ENCODE peak calls at places on chromosomes 2 and 18, in four cellular contexts. One of them, this sample, is unnamed.

GRCh38 chr2:85905187-85905666 is 16.4 kb upstream of the ST3GAL5 start:
- DNase-seq in stimulated activated CD8-positive, alpha-beta memory T cell treated with anti-CD3 and anti-CD28 coated beads, Interleukin-2, amount 100 ng/mL, for 48 hours: no peak
- DNase-seq in activated T-cell treated with anti-CD3 and anti-CD28 coated beads, Interleukin-2, amount 50 U/mL, for 72 hours: no peak
- DNase-seq in RWPE1: no peak
- DNase-seq in this sample: no peak

GRCh38 chr2:207119048-207119447 is 46.7 kb downstream of the KLF7 start:
- DNase-seq in stimulated activated CD8-positive, alpha-beta memory T cell treated with anti-CD3 and anti-CD28 coated beads, Interleukin-2, amount 100 ng/mL, for 48 hours: no peak
- DNase-seq in activated T-cell treated with anti-CD3 and anti-CD28 coated beads, Interleukin-2, amount 50 U/mL, for 72 hours: no peak
- DNase-seq in RWPE1: no peak
- DNase-seq in this sample: no peak

GRCh38 chr2:108612514-108613183 is 78.4 kb downstream of the LIMS1 start:
- DNase-seq in stimulated activated CD8-positive, alpha-beta memory T cell treated with anti-CD3 and anti-CD28 coated beads, Interleukin-2, amount 100 ng/mL, for 48 hours: peak; percentile 43
- DNase-seq in activated T-cell treated with anti-CD3 and anti-CD28 coated beads, Interleukin-2, amount 50 U/mL, for 72 hours: peak; percentile 81
- DNase-seq in RWPE1: no peak
- DNase-seq in this sample: peak; percentile 52

GRCh38 chr2:56127773-56128170 is 56.0 kb upstream of the CCDC85A start:
- DNase-seq in stimulated activated CD8-positive, alpha-beta memory T cell treated with anti-CD3 and anti-CD28 coated beads, Interleukin-2, amount 100 ng/mL, for 48 hours: no peak
- DNase-seq in activated T-cell treated with anti-CD3 and anti-CD28 coated beads, Interleukin-2, amount 50 U/mL, for 72 hours: no peak
- DNase-seq in RWPE1: no peak
- DNase-seq in this sample: no peak

GRCh38 chr18:48333563-48333962 is 75.6 kb downstream of the ZBTB7C start:
- DNase-seq in stimulated activated CD8-positive, alpha-beta memory T cell treated with anti-CD3 and anti-CD28 coated beads, Interleukin-2, amount 100 ng/mL, for 48 hours: no peak
- DNase-seq in activated T-cell treated with anti-CD3 and anti-CD28 coated beads, Interleukin-2, amount 50 U/mL, for 72 hours: no peak
- DNase-seq in RWPE1: no peak
- DNase-seq in this sample: no peak

GRCh38 chr2:197360744-197361156 is 50.2 kb upstream of the ANKRD44 start:
- DNase-seq in stimulated activated CD8-positive, alpha-beta memory T cell treated with anti-CD3 and anti-CD28 coated beads, Interleukin-2, amount 100 ng/mL, for 48 hours: no peak
- DNase-seq in activated T-cell treated with anti-CD3 and anti-CD28 coated beads, Interleukin-2, amount 50 U/mL, for 72 hours: no peak
- DNase-seq in RWPE1: no peak
- DNase-seq in this sample: no peak

GRCh38 chr2:240255165-240255491 is 114.7 kb upstream of the OTOS start:
- DNase-seq in stimulated activated CD8-positive, alpha-beta memory T cell treated with anti-CD3 and anti-CD28 coated beads, Interleukin-2, amount 100 ng/mL, for 48 hours: no peak
- DNase-seq in activated T-cell treated with anti-CD3 and anti-CD28 coated beads, Interleukin-2, amount 50 U/mL, for 72 hours: no peak
- DNase-seq in RWPE1: no peak
- DNase-seq in this sample: peak; percentile 6

GRCh38 chr2:240146141-240146561 is 5.7 kb upstream of the OTOS start:
- DNase-seq in stimulated activated CD8-positive, alpha-beta memory T cell treated with anti-CD3 and anti-CD28 coated beads, Interleukin-2, amount 100 ng/mL, for 48 hours: no peak
- DNase-seq in activated T-cell treated with anti-CD3 and anti-CD28 coated beads, Interleukin-2, amount 50 U/mL, for 72 hours: no peak
- DNase-seq in RWPE1: no peak
- DNase-seq in this sample: no peak

GRCh38 chr2:161166538-161167409 is 6.5 kb downstream of the TANK start:
- DNase-seq in stimulated activated CD8-positive, alpha-beta memory T cell treated with anti-CD3 and anti-CD28 coated beads, Interleukin-2, amount 100 ng/mL, for 48 hours: peak; percentile 30
- DNase-seq in activated T-cell treated with anti-CD3 and anti-CD28 coated beads, Interleukin-2, amount 50 U/mL, for 72 hours: peak; percentile 81
- DNase-seq in RWPE1: peak; percentile 3
- DNase-seq in this sample: peak; percentile 62

GRCh38 chr2:8408560-8409460 is 273.0 kb upstream of the ID2 start:
- DNase-seq in stimulated activated CD8-positive, alpha-beta memory T cell treated with anti-CD3 and anti-CD28 coated beads, Interleukin-2, amount 100 ng/mL, for 48 hours: peak; percentile 62
- DNase-seq in activated T-cell treated with anti-CD3 and anti-CD28 coated beads, Interleukin-2, amount 50 U/mL, for 72 hours: peak; percentile 78
- DNase-seq in RWPE1: no peak
- DNase-seq in this sample: peak; percentile 43

GRCh38 chr2:220373878-220374277 is 746.4 kb downstream of the SLC4A3 start:
- DNase-seq in stimulated activated CD8-positive, alpha-beta memory T cell treated with anti-CD3 and anti-CD28 coated beads, Interleukin-2, amount 100 ng/mL, for 48 hours: no peak
- DNase-seq in activated T-cell treated with anti-CD3 and anti-CD28 coated beads, Interleukin-2, amount 50 U/mL, for 72 hours: no peak
- DNase-seq in RWPE1: no peak
- DNase-seq in this sample: no peak

GRCh38 chr2:239790721-239791120 is 234.4 kb downstream of the NDUFA10 start:
- DNase-seq in stimulated activated CD8-positive, alpha-beta memory T cell treated with anti-CD3 and anti-CD28 coated beads, Interleukin-2, amount 100 ng/mL, for 48 hours: no peak
- DNase-seq in activated T-cell treated with anti-CD3 and anti-CD28 coated beads, Interleukin-2, amount 50 U/mL, for 72 hours: no peak
- DNase-seq in RWPE1: no peak
- DNase-seq in this sample: no peak

GRCh38 chr2:226791056-226791486 is 8.5 kb downstream of the IRS1 start:
- DNase-seq in stimulated activated CD8-positive, alpha-beta memory T cell treated with anti-CD3 and anti-CD28 coated beads, Interleukin-2, amount 100 ng/mL, for 48 hours: no peak
- DNase-seq in activated T-cell treated with anti-CD3 and anti-CD28 coated beads, Interleukin-2, amount 50 U/mL, for 72 hours: no peak
- DNase-seq in RWPE1: peak; percentile 28
- DNase-seq in this sample: peak; percentile 81

GRCh38 chr18:71239111-71239624 is 950.3 kb downstream of the SOCS6 start:
- DNase-seq in stimulated activated CD8-positive, alpha-beta memory T cell treated with anti-CD3 and anti-CD28 coated beads, Interleukin-2, amount 100 ng/mL, for 48 hours: no peak
- DNase-seq in activated T-cell treated with anti-CD3 and anti-CD28 coated beads, Interleukin-2, amount 50 U/mL, for 72 hours: no peak
- DNase-seq in RWPE1: no peak
- DNase-seq in this sample: no peak

GRCh38 chr18:75456277-75456676 is 28.8 kb upstream of the SMIM21 start:
- DNase-seq in stimulated activated CD8-positive, alpha-beta memory T cell treated with anti-CD3 and anti-CD28 coated beads, Interleukin-2, amount 100 ng/mL, for 48 hours: no peak
- DNase-seq in activated T-cell treated with anti-CD3 and anti-CD28 coated beads, Interleukin-2, amount 50 U/mL, for 72 hours: no peak
- DNase-seq in RWPE1: no peak
- DNase-seq in this sample: no peak

GRCh38 chr2:23745726-23746105 is 181.2 kb downstream of the ATAD2B start:
- DNase-seq in stimulated activated CD8-positive, alpha-beta memory T cell treated with anti-CD3 and anti-CD28 coated beads, Interleukin-2, amount 100 ng/mL, for 48 hours: no peak
- DNase-seq in activated T-cell treated with anti-CD3 and anti-CD28 coated beads, Interleukin-2, amount 50 U/mL, for 72 hours: no peak
- DNase-seq in RWPE1: no peak
- DNase-seq in this sample: no peak

GRCh38 chr2:207504513-207505171 is 25.1 kb upstream of the CREB1 start:
- DNase-seq in stimulated activated CD8-positive, alpha-beta memory T cell treated with anti-CD3 and anti-CD28 coated beads, Interleukin-2, amount 100 ng/mL, for 48 hours: no peak
- DNase-seq in activated T-cell treated with anti-CD3 and anti-CD28 coated beads, Interleukin-2, amount 50 U/mL, for 72 hours: no peak
- DNase-seq in RWPE1: no peak
- DNase-seq in this sample: no peak

GRCh38 chr18:9653390-9653789 is 39.0 kb upstream of the PPP4R1 start:
- DNase-seq in stimulated activated CD8-positive, alpha-beta memory T cell treated with anti-CD3 and anti-CD28 coated beads, Interleukin-2, amount 100 ng/mL, for 48 hours: no peak
- DNase-seq in activated T-cell treated with anti-CD3 and anti-CD28 coated beads, Interleukin-2, amount 50 U/mL, for 72 hours: no peak
- DNase-seq in RWPE1: no peak
- DNase-seq in this sample: no peak

GRCh38 chr2:236190674-236191073 is 22.5 kb upstream of the GBX2 start:
- DNase-seq in stimulated activated CD8-positive, alpha-beta memory T cell treated with anti-CD3 and anti-CD28 coated beads, Interleukin-2, amount 100 ng/mL, for 48 hours: no peak
- DNase-seq in activated T-cell treated with anti-CD3 and anti-CD28 coated beads, Interleukin-2, amount 50 U/mL, for 72 hours: no peak
- DNase-seq in RWPE1: no peak
- DNase-seq in this sample: no peak

GRCh38 chr2:176614049-176614448 is 344.8 kb downstream of the MTX2 start:
- DNase-seq in stimulated activated CD8-positive, alpha-beta memory T cell treated with anti-CD3 and anti-CD28 coated beads, Interleukin-2, amount 100 ng/mL, for 48 hours: no peak
- DNase-seq in activated T-cell treated with anti-CD3 and anti-CD28 coated beads, Interleukin-2, amount 50 U/mL, for 72 hours: no peak
- DNase-seq in RWPE1: no peak
- DNase-seq in this sample: no peak

GRCh38 chr2:21772624-21773023 is 648.9 kb downstream of the TDRD15 start:
- DNase-seq in stimulated activated CD8-positive, alpha-beta memory T cell treated with anti-CD3 and anti-CD28 coated beads, Interleukin-2, amount 100 ng/mL, for 48 hours: no peak
- DNase-seq in activated T-cell treated with anti-CD3 and anti-CD28 coated beads, Interleukin-2, amount 50 U/mL, for 72 hours: no peak
- DNase-seq in RWPE1: no peak
- DNase-seq in this sample: no peak

GRCh38 chr2:25274868-25275574 is 66.7 kb downstream of the DNMT3A start:
- DNase-seq in stimulated activated CD8-positive, alpha-beta memory T cell treated with anti-CD3 and anti-CD28 coated beads, Interleukin-2, amount 100 ng/mL, for 48 hours: peak; percentile 40
- DNase-seq in activated T-cell treated with anti-CD3 and anti-CD28 coated beads, Interleukin-2, amount 50 U/mL, for 72 hours: peak; percentile 65
- DNase-seq in RWPE1: no peak
- DNase-seq in this sample: peak; percentile 68

GRCh38 chr18:50973367-50974126 is 5.7 kb downstream of the ELAC1 start:
- DNase-seq in stimulated activated CD8-positive, alpha-beta memory T cell treated with anti-CD3 and anti-CD28 coated beads, Interleukin-2, amount 100 ng/mL, for 48 hours: no peak
- DNase-seq in activated T-cell treated with anti-CD3 and anti-CD28 coated beads, Interleukin-2, amount 50 U/mL, for 72 hours: peak; percentile 32
- DNase-seq in RWPE1: peak; percentile 49
- DNase-seq in this sample: no peak

GRCh38 chr18:23609390-23610008 is 23.2 kb upstream of the NPC1 start:
- DNase-seq in stimulated activated CD8-positive, alpha-beta memory T cell treated with anti-CD3 and anti-CD28 coated beads, Interleukin-2, amount 100 ng/mL, for 48 hours: no peak
- DNase-seq in activated T-cell treated with anti-CD3 and anti-CD28 coated beads, Interleukin-2, amount 50 U/mL, for 72 hours: no peak
- DNase-seq in RWPE1: no peak
- DNase-seq in this sample: no peak

GRCh38 chr2:206084870-206085741 is 868 bp downstream of the INO80D start:
- DNase-seq in stimulated activated CD8-positive, alpha-beta memory T cell treated with anti-CD3 and anti-CD28 coated beads, Interleukin-2, amount 100 ng/mL, for 48 hours: peak; percentile 16
- DNase-seq in activated T-cell treated with anti-CD3 and anti-CD28 coated beads, Interleukin-2, amount 50 U/mL, for 72 hours: peak; percentile 58
- DNase-seq in RWPE1: no peak
- DNase-seq in this sample: peak; percentile 52

GRCh38 chr18:50331691-50332090 is 43.2 kb upstream of the SKA1 start:
- DNase-seq in stimulated activated CD8-positive, alpha-beta memory T cell treated with anti-CD3 and anti-CD28 coated beads, Interleukin-2, amount 100 ng/mL, for 48 hours: no peak
- DNase-seq in activated T-cell treated with anti-CD3 and anti-CD28 coated beads, Interleukin-2, amount 50 U/mL, for 72 hours: no peak
- DNase-seq in RWPE1: no peak
- DNase-seq in this sample: no peak

GRCh38 chr2:33321236-33321731 is 155.2 kb upstream of the RASGRP3 start:
- DNase-seq in stimulated activated CD8-positive, alpha-beta memory T cell treated with anti-CD3 and anti-CD28 coated beads, Interleukin-2, amount 100 ng/mL, for 48 hours: peak; percentile 14
- DNase-seq in activated T-cell treated with anti-CD3 and anti-CD28 coated beads, Interleukin-2, amount 50 U/mL, for 72 hours: peak; percentile 48
- DNase-seq in RWPE1: no peak
- DNase-seq in this sample: peak; percentile 37

GRCh38 chr2:163604941-163605555 is 130.8 kb downstream of the FIGN start:
- DNase-seq in stimulated activated CD8-positive, alpha-beta memory T cell treated with anti-CD3 and anti-CD28 coated beads, Interleukin-2, amount 100 ng/mL, for 48 hours: no peak
- DNase-seq in activated T-cell treated with anti-CD3 and anti-CD28 coated beads, Interleukin-2, amount 50 U/mL, for 72 hours: no peak
- DNase-seq in RWPE1: peak; percentile 16
- DNase-seq in this sample: no peak

GRCh38 chr18:35919179-35919578 is 53.3 kb upstream of the RMP24 start:
- DNase-seq in stimulated activated CD8-positive, alpha-beta memory T cell treated with anti-CD3 and anti-CD28 coated beads, Interleukin-2, amount 100 ng/mL, for 48 hours: no peak
- DNase-seq in activated T-cell treated with anti-CD3 and anti-CD28 coated beads, Interleukin-2, amount 50 U/mL, for 72 hours: no peak
- DNase-seq in RWPE1: no peak
- DNase-seq in this sample: no peak

GRCh38 chr2:172844021-172844420 is 108.4 kb downstream of the RAPGEF4 start:
- DNase-seq in stimulated activated CD8-positive, alpha-beta memory T cell treated with anti-CD3 and anti-CD28 coated beads, Interleukin-2, amount 100 ng/mL, for 48 hours: no peak
- DNase-seq in activated T-cell treated with anti-CD3 and anti-CD28 coated beads, Interleukin-2, amount 50 U/mL, for 72 hours: no peak
- DNase-seq in RWPE1: no peak
- DNase-seq in this sample: no peak

GRCh38 chr2:226463154-226463553 is 336.5 kb downstream of the IRS1 start:
- DNase-seq in stimulated activated CD8-positive, alpha-beta memory T cell treated with anti-CD3 and anti-CD28 coated beads, Interleukin-2, amount 100 ng/mL, for 48 hours: no peak
- DNase-seq in activated T-cell treated with anti-CD3 and anti-CD28 coated beads, Interleukin-2, amount 50 U/mL, for 72 hours: no peak
- DNase-seq in RWPE1: no peak
- DNase-seq in this sample: no peak

GRCh38 chr2:120177011-120177621 is 46.1 kb downstream of the TMEM185B start:
- DNase-seq in stimulated activated CD8-positive, alpha-beta memory T cell treated with anti-CD3 and anti-CD28 coated beads, Interleukin-2, amount 100 ng/mL, for 48 hours: peak; percentile 67
- DNase-seq in activated T-cell treated with anti-CD3 and anti-CD28 coated beads, Interleukin-2, amount 50 U/mL, for 72 hours: peak; percentile 83
- DNase-seq in RWPE1: peak; percentile 77
- DNase-seq in this sample: peak; percentile 90

GRCh38 chr2:190618030-190618429 is 30.9 kb upstream of the NAB1 start:
- DNase-seq in stimulated activated CD8-positive, alpha-beta memory T cell treated with anti-CD3 and anti-CD28 coated beads, Interleukin-2, amount 100 ng/mL, for 48 hours: no peak
- DNase-seq in activated T-cell treated with anti-CD3 and anti-CD28 coated beads, Interleukin-2, amount 50 U/mL, for 72 hours: no peak
- DNase-seq in RWPE1: no peak
- DNase-seq in this sample: no peak

GRCh38 chr2:120773186-120773800 is 37.6 kb downstream of the GLI2 start:
- DNase-seq in stimulated activated CD8-positive, alpha-beta memory T cell treated with anti-CD3 and anti-CD28 coated beads, Interleukin-2, amount 100 ng/mL, for 48 hours: no peak
- DNase-seq in activated T-cell treated with anti-CD3 and anti-CD28 coated beads, Interleukin-2, amount 50 U/mL, for 72 hours: no peak
- DNase-seq in RWPE1: no peak
- DNase-seq in this sample: no peak

GRCh38 chr2:215697496-215697895 is 261.6 kb upstream of the FN1 start:
- DNase-seq in stimulated activated CD8-positive, alpha-beta memory T cell treated with anti-CD3 and anti-CD28 coated beads, Interleukin-2, amount 100 ng/mL, for 48 hours: no peak
- DNase-seq in activated T-cell treated with anti-CD3 and anti-CD28 coated beads, Interleukin-2, amount 50 U/mL, for 72 hours: no peak
- DNase-seq in RWPE1: no peak
- DNase-seq in this sample: no peak

This sample was measured in activated CD8-positive, alpha-beta T cell treated with anti-CD3 and anti-CD28 coated beads, Interleukin-2, amount 10 ng/mL, durations not matched to agents 7 days and 5 days.